ENCODE peak calls at places on chromosomes 5 and 9, in nine cellular contexts. S is fibroblast of mammary gland; N is IMR-90; B is fibroblast of lung; W is CD8-positive, alpha-beta T cell; U is heart right ventricle; P is nephron progenitor cell; V is PC-3; Y is tibial nerve. E is an unnamed sample.

GRCh38 chr5:180399931-180400330 is 46.8 kb upstream of the GFPT2 start:
- DNase-seq in S (no peak), N (no peak), B (no peak), W (no peak), U (no peak), P (no peak), V (no peak), Y (no peak), E (no peak)

GRCh38 chr9:33233659-33234335 is 6.2 kb upstream of the SPINK4 start:
- DNase-seq in S (peak), N (peak), B (peak), W (no peak), U (no peak), P (no peak), V (peak), Y (no peak), E (no peak)

GRCh38 chr5:67199859-67200258 is 3.3 kb upstream of the CD180 start:
- DNase-seq in S (no peak), N (no peak), B (no peak), W (no peak), U (no peak), P (no peak), V (no peak), Y (no peak), E (no peak)

GRCh38 chr5:122847687-122848081 is 2.3 kb downstream of the SNX24 start:
- DNase-seq in S (no peak), N (no peak), B (no peak), W (no peak), U (no peak), P (no peak), V (peak), Y (no peak), E (no peak)

GRCh38 chr5:156147251-156147947 is 179.6 kb upstream of the SGCD start:
- DNase-seq in S (peak), N (peak), B (peak), W (no peak), U (no peak), P (no peak), V (no peak), Y (no peak), E (no peak)

GRCh38 chr5:95727764-95728191 is 3.4 kb upstream of the RHOBTB3 start:
- DNase-seq in S (peak), N (no peak), B (peak), W (no peak), U (no peak), P (no peak), V (peak), Y (no peak), E (no peak)

GRCh38 chr5:127944125-127944524 is 139.4 kb upstream of the SLC12A2 start:
- DNase-seq in S (no peak), N (no peak), B (no peak), W (no peak), U (no peak), P (no peak), V (peak), Y (no peak), E (no peak)

GRCh38 chr9:23814243-23814642 is 11.8 kb downstream of the ELAVL2 start:
- DNase-seq in S (no peak), N (no peak), B (no peak), W (no peak), U (no peak), P (no peak), V (no peak), Y (no peak), E (no peak)

GRCh38 chr5:138706655-138707480 is 46.4 kb upstream of the CTNNA1 start:
- DNase-seq in S (peak), N (peak), B (peak), W (no peak), U (peak), P (no peak), V (peak), Y (peak), E (no peak)

GRCh38 chr5:76704131-76704663 is 11.7 kb upstream of the F2R start:
- DNase-seq in S (peak), N (peak), B (no peak), W (no peak), U (no peak), P (no peak), V (no peak), Y (no peak), E (no peak)

GRCh38 chr5:150217041-150217440 is 27.2 kb downstream of the SLC6A7 start:
- DNase-seq in S (no peak), N (no peak), B (no peak), W (no peak), U (no peak), P (no peak), V (no peak), Y (no peak), E (no peak)

GRCh38 chr5:1506242-1507015 is 17.3 kb downstream of the LPCAT1 start:
- DNase-seq in S (no peak), N (no peak), B (no peak), W (no peak), U (no peak), P (no peak), V (no peak), Y (no peak), E (no peak)

GRCh38 chr5:109882546-109882945 is 192.8 kb downstream of the MAN2A1 start:
- DNase-seq in S (no peak), N (no peak), B (no peak), W (no peak), U (no peak), P (no peak), V (no peak), Y (no peak), E (no peak)

GRCh38 chr5:149544199-149544472 is 7.1 kb downstream of the CSNK1A1 start:
- DNase-seq in S (no peak), N (no peak), B (no peak), W (no peak), U (no peak), P (no peak), V (no peak), Y (no peak), E (no peak)

GRCh38 chr9:100669968-100670367 is 92.1 kb downstream of the CAVIN4 start:
- DNase-seq in S (no peak), N (no peak), B (no peak), W (no peak), U (no peak), P (no peak), V (no peak), Y (no peak), E (no peak)

DNA sequence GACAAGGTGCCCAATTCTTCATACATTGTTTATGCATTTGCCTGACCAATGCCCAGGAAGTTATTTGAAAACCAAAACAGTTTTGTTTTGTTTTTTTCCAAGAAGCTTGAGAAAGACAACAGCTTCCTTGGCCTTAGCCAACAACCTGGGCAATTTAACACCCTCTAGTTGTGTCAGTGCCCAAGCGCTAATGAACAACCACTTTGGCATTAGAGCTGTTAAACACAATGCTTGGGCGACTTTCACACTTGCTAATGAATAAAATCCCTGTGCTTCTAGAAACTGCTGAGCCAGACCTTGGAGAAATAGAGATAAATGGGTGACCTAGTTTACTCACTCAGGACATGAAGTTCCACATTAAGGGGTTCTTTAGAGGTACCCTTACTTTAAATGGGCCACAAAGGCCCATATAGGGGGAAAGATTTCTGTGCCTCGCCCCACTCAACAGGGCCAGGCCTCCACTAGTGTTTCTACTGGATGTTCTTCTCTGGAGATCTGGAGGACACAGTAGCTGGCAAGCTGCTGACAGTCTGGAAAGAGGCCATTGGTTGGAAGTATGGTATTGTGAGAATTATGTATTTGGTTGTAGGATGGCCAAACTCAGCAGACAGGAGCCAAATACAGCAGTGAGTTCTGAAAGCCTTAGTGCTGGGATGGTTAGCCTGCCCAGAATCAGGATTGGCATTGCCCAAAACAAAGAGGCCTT is 179.8 kb downstream of the DOCK8 start:
- DNase-seq in S (no peak), N (no peak), B (no peak), W (no peak), U (no peak), P (no peak), V (no peak), Y (no peak), E (no peak)
- TF ChIP-seq CTCF in S (no peak), N (no peak), B (no peak), W (no peak), U (no peak), P (no peak), V (no peak), Y (no peak), E (no peak)

GRCh38 chr9:127344373-127344995 is 52.5 kb upstream of the SLC2A8 start:
- DNase-seq in S (no peak), N (peak), B (no peak), W (no peak), U (no peak), P (no peak), V (no peak), Y (no peak), E (peak)

GRCh38 chr9:127349483-127350127 is 47.4 kb upstream of the SLC2A8 start:
- DNase-seq in S (no peak), N (no peak), B (no peak), W (no peak), U (peak), P (no peak), V (no peak), Y (no peak), E (peak)

GRCh38 chr9:127347831-127348699 is 48.9 kb upstream of the SLC2A8 start:
- DNase-seq in S (peak), N (peak), B (peak), W (no peak), U (peak), P (no peak), V (no peak), Y (no peak), E (peak)

GRCh38 chr9:127345566-127345965 is 51.4 kb upstream of the SLC2A8 start:
- DNase-seq in S (no peak), N (no peak), B (no peak), W (no peak), U (no peak), P (no peak), V (no peak), Y (no peak), E (no peak)

DNA sequence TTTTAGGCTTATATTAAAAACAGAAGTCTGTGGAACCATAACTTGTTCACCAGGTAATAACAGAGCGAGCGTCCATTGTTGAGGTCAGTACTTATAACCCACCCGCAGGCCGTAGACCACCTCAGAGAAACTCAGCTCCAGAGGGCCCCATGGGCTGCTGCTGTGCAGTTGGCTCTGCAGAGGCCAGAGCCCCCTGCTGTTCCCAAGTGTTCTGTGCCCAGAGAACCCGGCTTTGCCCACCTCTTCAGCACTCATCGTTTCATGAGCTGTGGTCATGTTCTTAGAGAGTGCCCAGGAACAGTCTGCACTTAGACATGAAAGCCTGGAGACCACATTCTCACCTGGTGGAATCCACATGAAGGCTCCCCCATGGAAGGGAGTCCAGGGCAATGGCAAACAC is 50.4 kb upstream of the SLC2A8 start:
- DNase-seq in S (no peak), N (no peak), B (no peak), W (no peak), U (no peak), P (no peak), V (no peak), Y (no peak), E (no peak)
- TF ChIP-seq CTCF in S (peak), N (peak), B (peak), W (no peak), U (peak), P (no peak), V (peak), Y (no peak), E (peak)

GRCh38 chr9:99400184-99400731 is 178.2 kb downstream of the SEC61B start:
- DNase-seq in S (no peak), N (no peak), B (no peak), W (no peak), U (peak), P (no peak), V (no peak), Y (no peak), E (no peak)
- TF ChIP-seq CTCF in S (no peak), N (no peak), B (no peak), W (no peak), U (no peak), P (no peak), V (no peak), Y (no peak), E (no peak)

DNA sequence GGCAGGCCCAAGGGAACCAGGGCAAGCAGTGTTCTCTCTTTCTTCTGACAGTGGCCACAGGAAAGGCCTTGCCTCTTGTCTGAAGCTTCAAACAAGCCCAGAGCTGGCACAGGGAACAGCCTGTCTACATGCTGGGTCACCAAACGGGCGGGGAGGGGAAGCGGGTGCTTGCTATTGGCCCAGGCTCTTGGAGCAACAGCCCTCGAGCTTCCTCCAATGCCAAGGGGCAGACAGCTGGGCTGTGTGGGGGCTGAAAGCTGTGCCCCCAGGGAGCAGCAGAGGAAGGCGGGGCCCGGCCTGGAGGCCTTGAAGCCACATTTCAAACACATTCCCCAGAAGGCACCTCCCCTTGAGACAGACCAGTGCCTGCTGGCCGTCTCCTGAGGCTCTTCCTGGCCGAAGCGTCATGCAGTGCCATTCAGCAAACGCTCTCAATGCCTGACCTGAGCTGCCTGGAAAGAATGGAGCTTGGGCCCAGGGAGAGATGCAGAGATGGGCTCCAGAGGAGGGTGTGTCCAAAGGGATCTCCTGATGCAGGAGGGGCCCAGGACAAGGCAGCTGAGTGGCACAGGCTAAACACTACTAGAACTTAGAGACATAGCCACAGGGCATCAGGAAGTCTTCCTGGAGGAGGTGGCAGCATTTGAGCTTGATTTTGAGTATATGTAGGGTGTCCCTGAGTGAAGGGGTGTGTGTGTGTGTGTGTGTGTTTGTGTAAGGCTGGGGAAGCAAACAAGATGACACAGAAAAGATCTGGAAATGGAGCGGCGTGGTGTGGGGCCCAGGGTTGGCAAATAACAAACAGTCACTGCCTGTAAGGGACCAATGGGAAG is 2.5 kb downstream of the FIBCD1 start:
- DNase-seq in S (peak), N (peak), B (peak), W (no peak), U (no peak), P (peak), V (peak), Y (no peak), E (no peak)
- TF ChIP-seq CTCF in S (no peak), N (no peak), B (no peak), W (no peak), U (no peak), P (no peak), V (no peak), Y (no peak), E (no peak)

GRCh38 chr5:120817044-120817985 is 353.2 kb downstream of the PRR16 start:
- DNase-seq in S (peak), N (peak), B (peak), W (no peak), U (no peak), P (no peak), V (peak), Y (no peak), E (no peak)
- TF ChIP-seq CTCF in S (peak), N (peak), B (peak), W (no peak), U (peak), P (peak), V (peak), Y (no peak), E (peak)

DNA sequence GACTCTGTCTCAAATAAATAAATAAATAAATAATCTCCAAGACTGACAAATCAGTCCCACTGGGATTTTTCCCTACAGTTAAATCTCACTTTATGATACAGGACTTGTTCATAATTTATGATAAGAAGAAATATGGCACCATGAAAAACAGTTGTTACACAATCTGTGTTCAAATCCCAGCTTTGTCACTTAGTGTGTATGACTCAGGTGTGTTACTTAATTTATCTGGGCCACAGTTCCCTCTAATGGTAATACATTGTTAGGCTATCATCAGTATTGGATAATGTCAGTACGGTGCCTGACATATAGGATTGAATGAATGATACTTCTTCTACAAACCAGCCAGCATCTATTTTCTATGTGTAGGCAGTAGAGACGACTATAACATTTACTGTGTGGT is 23.1 kb downstream of the SLC36A3 start:
- DNase-seq in S (peak), N (no peak), B (no peak), W (no peak), U (no peak), P (no peak), V (no peak), Y (no peak), E (no peak)
- TF ChIP-seq CTCF in S (no peak), N (no peak), B (no peak), W (no peak), U (no peak), P (no peak), V (no peak), Y (no peak), E (no peak)